ENCODE peak calls at places on chromosomes 4 and X, in four cellular contexts. V, F, M and A are unnamed samples.

GRCh38 chr4:13837228-13837627 is 209.7 kb upstream of the BOD1L1 start:
- DNase-seq in M (no peak), F (no peak), V (no peak), A (no peak)

GRCh38 chr4:38529189-38530115 is 134.5 kb upstream of the KLF3 start:
- DNase-seq in V (peak; percentile 42), M (peak; percentile 44), F (no peak), A (peak; percentile 57)

GRCh38 chrX:153430796-153431195 is 15.1 kb downstream of the TREX2 start:
- DNase-seq in F (no peak), M (no peak), V (no peak), A (no peak)

GRCh38 chr4:8157496-8157895 is 1.1 kb downstream of the ABLIM2 start:
- DNase-seq in M (no peak), F (no peak), V (no peak), A (no peak)

GRCh38 chr4:55312491-55313101 is 33.4 kb upstream of the SRD5A3 start:
- DNase-seq in F (peak; percentile 28), V (peak; percentile 35), M (peak; percentile 20), A (peak; percentile 8)

GRCh38 chrX:115689931-115690330 is 129.0 kb downstream of the PLS3 start:
- DNase-seq in F (no peak), M (no peak), V (no peak), A (no peak)

GRCh38 chr4:54359919-54360650 is 131.0 kb downstream of the PDGFRA start:
- DNase-seq in M (no peak), F (no peak), V (no peak), A (no peak)

GRCh38 chrX:45699158-45699557 is 498.5 kb upstream of the DIPK2B start:
- DNase-seq in F (no peak), M (no peak), V (no peak), A (no peak)

GRCh38 chrX:53479295-53479694 is 45.1 kb upstream of the HSD17B10 start:
- DNase-seq in V (peak; percentile 33), M (no peak), F (no peak), A (no peak)

GRCh38 chr4:185039508-185040273 is 21.4 kb downstream of the HELT start:
- DNase-seq in M (peak; percentile 28), F (peak; percentile 80), V (peak; percentile 79), A (no peak)

GRCh38 chrX:155857561-155857960 is 23.6 kb upstream of the VAMP7 start:
- DNase-seq in M (no peak), F (no peak), V (peak; percentile 4), A (no peak)

GRCh38 chrX:101427954-101428353 is 19.9 kb downstream of the HNRNPH2 start:
- DNase-seq in V (no peak), M (no peak), F (no peak), A (no peak)

GRCh38 chr4:12615822-12616221 is 868.3 kb downstream of the RAB28 start:
- DNase-seq in M (no peak), F (no peak), V (no peak), A (no peak)

GRCh38 chr4:103032575-103032974 is 13.1 kb upstream of the SLC9B1 start:
- DNase-seq in F (no peak), M (no peak), V (peak; percentile 55), A (no peak)

GRCh38 chrX:107654778-107655761 is 26.8 kb downstream of the PRPS1 start:
- DNase-seq in F (peak; percentile 51), M (peak; percentile 38), V (peak; percentile 64), A (no peak)

GRCh38 chr4:150244600-150244999 is 166.4 kb downstream of the DCLK2 start:
- DNase-seq in M (no peak), V (peak; percentile 52), F (peak; percentile 50), A (no peak)

GRCh38 chrX:18920566-18920965 is 63.3 kb downstream of the PHKA2 start:
- DNase-seq in F (no peak), V (no peak), M (no peak), A (no peak)